ENCODE peak calls at places on chromosomes 7 and 10, in eight cellular contexts. F is EL, T is NCI-H510A, B is memory B cell, P is adipocyte, W is dorsolateral prefrontal cortex, U is occipital lobe, L is AG08395. X is an unnamed sample.

GRCh38 chr10:66783296-66783695 is 142.5 kb upstream of the LRRTM3 start:
- DNase-seq in F (peak), T (no peak), B (no peak), P (peak), W (no peak), U (no peak), L (peak), X (no peak)

GRCh38 chr7:158614695-158615094 is 27.1 kb upstream of the PTPRN2 start:
- DNase-seq in F (peak), T (no peak), B (no peak), P (peak), W (no peak), U (no peak), L (peak), X (no peak)

GRCh38 chr7:89308535-89308934 is 513.0 kb upstream of the TEX47 start:
- DNase-seq in F (no peak), T (no peak), B (no peak), P (no peak), W (no peak), U (no peak), L (no peak), X (no peak)

GRCh38 chr10:48236199-48236621 is 38.3 kb downstream of the FRMPD2 start:
- DNase-seq in F (no peak), T (no peak), B (no peak), P (no peak), W (no peak), U (no peak), L (no peak), X (no peak)

GRCh38 chr7:70113543-70113942 is 515.3 kb downstream of the AUTS2 start:
- DNase-seq in F (no peak), T (no peak), B (no peak), P (peak), W (no peak), U (no peak), L (no peak), X (no peak)

GRCh38 chr7:32047075-32047474 is 23.1 kb downstream of the PDE1C start:
- DNase-seq in F (no peak), T (no peak), B (no peak), P (no peak), W (no peak), U (no peak), L (no peak), X (no peak)

GRCh38 chr10:97759157-97759980 is 12.4 kb downstream of the SFRP5 start:
- DNase-seq in F (peak), T (peak), B (peak), P (peak), W (peak), U (peak), L (peak), X (no peak)

GRCh38 chr7:32533313-32534024 is 38.2 kb downstream of the AVL9 start:
- DNase-seq in F (no peak), T (no peak), B (no peak), P (no peak), W (no peak), U (no peak), L (no peak), X (no peak)

GRCh38 chr10:31584789-31585406 is 265.9 kb downstream of the ZEB1 start:
- DNase-seq in F (no peak), T (no peak), B (no peak), P (no peak), W (no peak), U (no peak), L (no peak), X (no peak)

GRCh38 chr7:41418337-41418736 is 284.6 kb downstream of the INHBA start:
- DNase-seq in F (no peak), T (no peak), B (no peak), P (no peak), W (no peak), U (no peak), L (no peak), X (no peak)

GRCh38 chr10:86149264-86149663 is 217.3 kb downstream of the GRID1 start:
- DNase-seq in F (no peak), T (no peak), B (no peak), P (no peak), W (no peak), U (no peak), L (no peak), X (no peak)

GRCh38 chr7:778271-778967 is 51.3 kb upstream of the PRKAR1B start:
- DNase-seq in F (no peak), T (no peak), B (no peak), P (no peak), W (no peak), U (no peak), L (no peak), X (no peak)

GRCh38 chr7:150951521-150951920 is 26.6 kb downstream of the KCNH2 start:
- DNase-seq in F (no peak), T (no peak), B (no peak), P (no peak), W (peak), U (no peak), L (no peak), X (no peak)

GRCh38 chr7:116232402-116232749 is 22.0 kb downstream of the TES start:
- DNase-seq in F (no peak), T (no peak), B (no peak), P (peak), W (no peak), U (no peak), L (no peak), X (no peak)

X was measured in NCI-H187.